ENCODE peak calls at places on chromosomes 5 and 9, in five cellular contexts. H is endodermal cell, L is stomach, A is AG04449, Y is astrocyte of the spinal cord. K is an unnamed sample.

GRCh38 chr9:108972626-108973209 is 38.5 kb downstream of the ABITRAM start:
- DNase-seq in A (no peak), H (no peak), Y (peak), L (no peak), K (no peak)

GRCh38 chr5:145028626-145029025 is 806.5 kb downstream of the PRELID2 start:
- DNase-seq in Y (no peak), L (no peak), A (no peak), H (no peak), K (no peak)

GRCh38 chr5:180862645-180863044 is 1.6 kb upstream of the ZFP62 start:
- DNase-seq in L (no peak), A (no peak), H (peak), Y (no peak), K (no peak)

GRCh38 chr9:110835859-110836271 is 167.3 kb downstream of the MUSK start:
- DNase-seq in Y (peak), L (no peak), A (no peak), H (no peak), K (no peak)

GRCh38 chr9:99103909-99104458 is 929 bp upstream of the TGFBR1 start:
- DNase-seq in A (no peak), L (no peak), Y (no peak), H (no peak), K (peak)

GRCh38 chr5:20556364-20556763 is 568.4 kb upstream of the CDH18 start:
- DNase-seq in H (no peak), A (no peak), L (no peak), Y (peak), K (no peak)

GRCh38 chr9:3700772-3701171 is 175.0 kb upstream of the RFX3 start:
- DNase-seq in L (no peak), H (no peak), Y (no peak), A (no peak), K (no peak)

GRCh38 chr5:35938518-35939227 is at the start of gene CAPSL:
- DNase-seq in Y (peak), L (peak), H (peak), A (no peak), K (no peak)

GRCh38 chr9:101716629-101717028 is 21.8 kb downstream of the GRIN3A start:
- DNase-seq in A (no peak), L (no peak), Y (no peak), H (no peak), K (no peak)

GRCh38 chr9:2018764-2019548 is 3.8 kb downstream of the SMARCA2 start:
- DNase-seq in H (no peak), A (no peak), L (no peak), Y (no peak), K (no peak)

DNA sequence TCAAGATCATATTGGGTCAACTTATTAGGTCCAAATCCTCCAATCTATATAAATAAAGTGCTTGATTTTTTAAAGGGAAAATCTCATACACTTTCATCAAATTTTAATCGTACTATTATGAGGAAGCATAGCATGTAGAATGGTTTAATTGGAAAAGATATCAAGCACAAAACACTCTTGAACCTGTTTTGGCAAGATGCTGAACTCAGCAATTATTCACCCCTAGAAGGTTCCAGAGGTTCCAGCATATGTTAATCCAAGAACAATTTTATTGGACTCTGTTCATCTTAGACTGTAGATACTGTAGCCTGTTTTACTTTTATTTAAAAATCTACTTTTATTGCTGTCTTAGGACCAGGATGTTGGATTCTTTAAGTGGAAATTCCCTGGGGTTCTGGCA is 92.4 kb upstream of the LHFPL2 start:
- DNase-seq in H (no peak), A (no peak), L (no peak), Y (no peak), K (no peak)
- H3K4me3 ChIP-seq in H (no peak), A (no peak), L (no peak), Y (no peak), K (no peak)

DNA sequence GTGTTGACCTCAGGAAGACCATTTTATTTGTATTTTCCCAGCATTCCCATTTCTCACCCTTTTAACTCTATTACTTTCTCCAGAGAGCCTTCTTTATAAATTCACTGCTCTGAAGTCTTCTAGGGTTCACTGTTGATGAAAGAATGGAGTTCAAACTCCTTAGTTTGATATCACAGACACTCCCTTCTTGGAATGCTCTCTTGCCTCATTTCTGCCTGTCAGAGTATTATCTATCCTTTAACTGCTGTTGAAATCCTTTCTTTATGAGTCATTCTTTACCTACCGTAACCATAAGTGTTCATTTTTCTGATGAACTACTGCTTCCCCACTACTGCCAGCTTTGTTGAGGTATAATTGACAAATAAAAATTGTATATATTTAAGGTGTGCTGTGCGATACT is 4.3 kb downstream of the RIC1 start:
- DNase-seq in L (no peak), A (no peak), Y (no peak), H (no peak), K (no peak)
- H3K4me3 ChIP-seq in L (no peak), A (no peak), Y (no peak), H (no peak), K (no peak)

DNA sequence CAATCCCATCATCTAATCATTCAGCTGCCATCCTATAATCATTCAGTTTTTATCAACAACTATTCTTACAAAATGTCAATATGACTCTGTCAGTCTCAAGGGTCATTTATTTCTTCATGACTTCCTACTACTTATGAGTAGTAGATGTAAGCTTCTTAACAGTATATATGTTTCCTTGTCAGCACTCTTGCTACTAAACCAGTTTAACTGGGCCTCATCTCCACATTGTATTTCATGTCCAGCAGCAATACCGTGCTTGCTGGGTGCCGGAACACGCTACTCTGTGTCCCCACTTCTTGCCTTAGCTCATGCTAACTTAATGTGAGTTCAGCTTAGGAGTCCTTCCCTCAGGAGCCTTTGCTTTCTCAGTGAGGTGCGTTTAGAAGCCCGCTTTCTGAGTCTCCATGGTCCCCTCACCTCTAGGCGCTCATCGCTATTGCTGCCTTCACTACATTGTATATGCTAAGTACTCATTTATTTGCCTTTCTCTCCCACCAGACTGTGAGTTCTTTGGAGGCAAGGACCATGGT is 32.9 kb downstream of the ELL2 start:
- DNase-seq in A (no peak), L (no peak), Y (no peak), H (no peak), K (no peak)
- H3K4me3 ChIP-seq in A (no peak), L (no peak), Y (no peak), H (no peak), K (no peak)

GRCh38 chr5:157059093-157059539 is at the start of gene HAVCR1:
- DNase-seq in L (no peak), A (no peak), H (no peak), Y (no peak), K (no peak)
- H3K4me3 ChIP-seq in L (no peak), A (no peak), H (no peak), Y (no peak), K (no peak)

DNA sequence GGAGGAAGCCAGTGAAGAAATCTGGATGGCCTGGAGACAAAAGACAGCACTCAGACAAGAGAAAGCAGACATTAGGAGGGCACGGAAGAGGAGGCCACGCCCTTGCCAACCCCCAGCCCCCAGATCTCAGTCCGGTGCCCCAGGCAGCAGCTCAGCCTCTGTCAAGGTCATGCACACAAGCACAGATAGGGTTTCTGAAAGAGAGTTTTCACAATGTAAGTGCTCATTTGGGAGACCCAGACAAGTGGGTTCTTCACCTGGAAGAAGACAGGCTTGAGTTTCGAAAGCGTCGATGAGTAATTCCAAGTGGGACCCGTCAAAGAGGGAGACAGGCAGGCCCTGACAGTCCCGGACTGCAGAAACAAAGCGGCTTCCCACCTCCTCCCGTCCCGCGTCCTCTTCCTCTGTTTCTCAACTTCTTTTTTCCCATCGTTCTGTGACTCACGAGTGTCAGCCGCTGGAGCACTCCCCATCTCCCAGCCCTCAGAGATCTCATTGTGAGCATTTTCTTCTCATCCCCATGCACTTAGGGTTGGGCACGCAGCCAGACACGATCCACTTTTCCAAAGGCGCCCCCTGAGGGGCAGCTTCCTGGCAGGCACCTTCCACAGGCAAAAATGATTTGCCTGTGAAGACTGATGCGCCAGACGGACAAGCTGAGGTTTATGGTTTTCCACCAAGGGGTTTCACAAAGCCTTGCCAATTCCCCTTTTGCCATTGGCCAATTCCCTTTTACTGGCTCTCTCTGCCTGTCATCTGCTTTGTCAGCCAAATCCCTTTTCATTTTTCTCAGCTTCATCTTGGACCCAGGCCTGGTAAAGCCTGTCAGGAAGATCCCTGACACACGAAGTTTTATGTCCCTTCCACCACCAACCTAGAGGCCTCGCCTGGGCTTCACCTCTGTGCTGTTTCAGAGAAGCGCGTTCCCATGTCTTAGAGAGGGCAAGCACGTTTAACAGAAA is 86.4 kb upstream of the ANKRD55 start:
- DNase-seq in A (no peak), H (no peak), L (no peak), Y (peak), K (no peak)
- H3K4me3 ChIP-seq in A (no peak), H (no peak), L (no peak), Y (no peak), K (no peak)

DNA sequence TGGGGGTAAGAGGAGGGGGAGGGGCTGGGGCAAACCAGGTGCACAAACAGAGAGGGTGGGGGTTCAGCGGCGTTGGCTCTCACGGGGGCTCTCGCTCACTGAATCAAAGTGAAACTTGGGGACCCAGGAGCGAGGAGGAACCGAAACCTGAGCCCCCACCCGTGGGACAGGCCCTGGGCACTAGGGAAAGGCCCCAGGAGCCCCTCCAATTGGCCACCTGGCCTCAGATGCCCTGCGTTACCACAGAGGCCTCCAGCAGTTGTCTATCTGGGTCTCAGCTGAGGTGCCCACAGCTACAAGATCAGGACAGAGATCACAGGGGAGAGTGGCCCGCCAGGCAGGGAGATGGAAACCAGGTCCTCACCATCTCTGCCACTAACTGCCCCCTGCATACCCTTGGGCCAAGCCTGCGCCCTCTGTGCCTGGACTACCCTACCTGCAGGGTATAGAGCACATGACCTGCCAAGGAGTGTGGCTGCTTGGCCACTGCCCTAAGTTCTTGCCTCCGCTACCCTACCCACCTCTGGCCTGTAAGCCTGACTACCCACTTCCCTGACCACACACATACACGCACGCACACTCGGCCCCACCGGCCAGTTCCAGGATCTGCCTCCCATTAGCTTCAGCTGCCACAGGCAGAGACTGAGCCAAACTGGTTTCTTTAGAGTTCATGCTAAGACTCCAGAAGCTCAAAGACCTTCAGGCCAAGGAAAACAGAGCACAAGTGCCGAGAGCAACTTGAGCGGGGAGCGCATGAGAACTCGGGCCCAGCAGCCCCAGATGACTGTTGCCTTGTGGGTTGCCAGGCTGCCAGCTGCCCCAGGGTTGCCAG is 39.9 kb downstream of the PAX5 start:
- DNase-seq in Y (no peak), L (no peak), H (no peak), A (no peak), K (no peak)
- H3K4me3 ChIP-seq in Y (no peak), L (no peak), H (no peak), A (no peak), K (no peak)

DNA sequence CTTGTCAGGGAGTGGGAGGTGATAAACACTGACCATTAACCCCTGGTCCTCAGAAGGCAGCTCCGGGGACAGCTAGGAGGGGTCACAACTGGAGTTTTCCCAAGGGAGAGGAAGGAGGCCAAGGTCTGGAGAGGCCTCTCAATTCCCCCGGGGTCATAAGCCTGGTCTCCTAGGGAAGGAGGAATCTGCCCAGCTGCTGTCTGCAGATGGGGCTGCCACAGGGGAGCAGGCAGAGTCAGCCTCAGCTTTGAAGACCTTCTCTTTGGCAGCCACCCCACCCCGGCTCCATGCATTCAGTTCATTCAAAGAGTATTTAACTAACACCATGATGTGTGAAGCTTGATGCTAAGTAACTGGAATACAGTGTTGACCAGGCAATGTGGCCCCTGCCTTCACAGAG is 74.6 kb upstream of the HSPA9 start:
- DNase-seq in A (no peak), H (peak), L (no peak), Y (no peak), K (no peak)
- H3K4me3 ChIP-seq in A (no peak), H (no peak), L (no peak), Y (no peak), K (no peak)

GRCh38 chr9:14296462-14296861 is 17.5 kb downstream of the NFIB start:
- DNase-seq in A (no peak), Y (no peak), H (no peak), L (peak), K (no peak)
- H3K4me3 ChIP-seq in A (no peak), Y (no peak), H (no peak), L (no peak), K (no peak)

DNA sequence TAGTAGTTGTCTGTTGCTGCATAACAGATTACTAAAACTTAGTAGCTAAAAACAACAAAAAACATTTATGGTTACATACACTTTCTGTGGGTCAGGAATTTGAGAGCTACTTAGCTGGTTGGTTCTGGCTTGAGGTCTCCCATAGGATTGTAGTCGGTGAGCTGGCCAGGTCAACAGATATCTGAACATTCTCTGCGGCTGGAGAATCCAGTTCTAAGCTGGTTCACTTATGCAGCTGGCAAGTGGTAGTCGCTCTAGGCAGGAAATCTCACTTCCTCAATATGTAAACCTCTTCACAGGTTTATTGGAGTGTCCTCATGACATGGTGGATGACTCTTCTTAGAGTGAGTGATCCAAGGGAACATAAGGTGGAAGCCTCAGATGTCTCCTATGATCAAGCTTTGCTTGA is 65.7 kb upstream of the TNFAIP8 start:
- DNase-seq in L (no peak), Y (no peak), H (no peak), A (no peak), K (no peak)
- H3K4me3 ChIP-seq in L (no peak), Y (no peak), H (no peak), A (no peak), K (no peak)